ENCODE peak calls at places on chromosome 10, in four cellular contexts. Z, H, A and Q are unnamed samples.

GRCh38 chr10:110944997-110945396 is 25.6 kb downstream of the SHOC2 start:
- DNase-seq in A (no peak), H (no peak), Z (no peak), Q (no peak)

GRCh38 chr10:58475322-58476277 is 37.1 kb upstream of the BICC1 start:
- DNase-seq in H (no peak), Z (no peak), A (no peak), Q (no peak)

GRCh38 chr10:128095023-128095752 is 31.0 kb downstream of the MKI67 start:
- DNase-seq in H (no peak), Z (peak), A (no peak), Q (no peak)

GRCh38 chr10:72079356-72079755 is 9.0 kb downstream of the SPOCK2 start:
- DNase-seq in Z (peak), A (no peak), H (no peak), Q (no peak)

GRCh38 chr10:29618341-29619171 is 16.2 kb downstream of the SVIL start:
- DNase-seq in H (no peak), Z (no peak), A (peak), Q (no peak)

GRCh38 chr10:79179404-79180309 is 110.9 kb downstream of the ZMIZ1 start:
- DNase-seq in A (peak), H (no peak), Z (no peak), Q (no peak)

GRCh38 chr10:73253226-73253557 is 748 bp upstream of the MRPS16 start:
- DNase-seq in Z (no peak), A (no peak), H (peak), Q (no peak)

GRCh38 chr10:128526793-128527375 is 400.7 kb upstream of the MKI67 start:
- DNase-seq in H (no peak), Z (no peak), A (no peak), Q (no peak)

GRCh38 chr10:61898435-61898778 is 3.1 kb upstream of the ARID5B start:
- DNase-seq in Z (no peak), H (no peak), A (no peak), Q (no peak)

GRCh38 chr10:13794982-13795381 is 208.2 kb downstream of the PRPF18 start:
- DNase-seq in Z (no peak), H (no peak), A (no peak), Q (no peak)

GRCh38 chr10:114110174-114110972 is 63.6 kb downstream of the CCDC186 start:
- DNase-seq in Z (no peak), H (peak), A (no peak), Q (no peak)

GRCh38 chr10:7795605-7796004 is 7.6 kb downstream of the ATP5F1C start:
- DNase-seq in H (no peak), Z (no peak), A (no peak), Q (no peak)

GRCh38 chr10:15122477-15123030 is 25.4 kb downstream of the RPP38 start:
- DNase-seq in A (no peak), Z (no peak), H (no peak), Q (no peak)

GRCh38 chr10:128050937-128051336 is 75.3 kb downstream of the MKI67 start:
- DNase-seq in A (no peak), H (no peak), Z (no peak), Q (peak)

GRCh38 chr10:75358121-75358520 is 43.4 kb downstream of the ZNF503 start:
- DNase-seq in H (no peak), A (no peak), Z (no peak), Q (no peak)

GRCh38 chr10:23643396-23643795 is 204.5 kb downstream of the OTUD1 start:
- DNase-seq in Z (no peak), H (no peak), A (no peak), Q (peak)

DNA sequence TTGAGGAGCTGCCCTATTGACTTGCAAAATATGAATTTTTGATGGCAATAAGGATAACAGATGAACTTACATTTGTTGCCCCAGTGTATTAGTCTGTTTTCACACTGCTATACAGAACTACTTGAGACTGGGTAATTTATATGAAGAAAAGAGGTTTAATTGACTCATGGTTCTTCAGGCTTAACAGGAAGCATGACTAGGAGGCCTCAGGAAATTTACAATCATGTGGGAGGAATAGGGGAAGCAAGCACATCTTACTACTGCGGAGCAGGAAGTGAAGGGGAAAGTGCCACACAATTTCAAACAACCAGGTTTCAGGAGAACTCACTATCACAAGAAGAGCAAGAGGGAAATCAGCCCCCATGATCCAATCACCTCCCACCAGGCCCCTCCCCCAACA is 57.9 kb downstream of the ZNF22 start:
- DNase-seq in Z (no peak), A (no peak), H (no peak), Q (no peak)
- H3K27ac ChIP-seq in Z (no peak), A (no peak), H (no peak), Q (no peak)

GRCh38 chr10:51937736-51938135 is 238.3 kb upstream of the CSTF2T start:
- DNase-seq in H (no peak), A (no peak), Z (no peak), Q (no peak)
- H3K27ac ChIP-seq in H (no peak), A (peak), Z (no peak), Q (peak)

GRCh38 chr10:6383099-6383812 is 180.5 kb downstream of the PFKFB3 start:
- DNase-seq in A (no peak), Z (no peak), H (no peak), Q (no peak)
- H3K27ac ChIP-seq in A (peak), Z (no peak), H (peak), Q (peak)

GRCh38 chr10:95793401-95794045 is 37.6 kb downstream of the ENTPD1 start:
- DNase-seq in A (no peak), H (no peak), Z (no peak), Q (peak)
- H3K27ac ChIP-seq in A (peak), H (no peak), Z (no peak), Q (peak)

GRCh38 chr10:119669331-119669730 is 18.2 kb downstream of the BAG3 start:
- DNase-seq in H (no peak), Z (no peak), A (no peak), Q (no peak)
- H3K27ac ChIP-seq in H (no peak), Z (no peak), A (no peak), Q (peak)

GRCh38 chr10:71036279-71036535 is 147.8 kb upstream of the PCBD1 start:
- DNase-seq in A (no peak), Z (no peak), H (no peak), Q (no peak)

GRCh38 chr10:71038921-71039320 is 150.6 kb upstream of the PCBD1 start:
- DNase-seq in A (no peak), H (no peak), Z (no peak), Q (peak)

GRCh38 chr10:71035511-71036278 is 147.3 kb upstream of the PCBD1 start:
- DNase-seq in A (no peak), H (no peak), Z (no peak), Q (peak)

GRCh38 chr10:71038234-71038633 is 149.9 kb upstream of the PCBD1 start:
- DNase-seq in H (no peak), A (no peak), Z (no peak), Q (no peak)

DNA sequence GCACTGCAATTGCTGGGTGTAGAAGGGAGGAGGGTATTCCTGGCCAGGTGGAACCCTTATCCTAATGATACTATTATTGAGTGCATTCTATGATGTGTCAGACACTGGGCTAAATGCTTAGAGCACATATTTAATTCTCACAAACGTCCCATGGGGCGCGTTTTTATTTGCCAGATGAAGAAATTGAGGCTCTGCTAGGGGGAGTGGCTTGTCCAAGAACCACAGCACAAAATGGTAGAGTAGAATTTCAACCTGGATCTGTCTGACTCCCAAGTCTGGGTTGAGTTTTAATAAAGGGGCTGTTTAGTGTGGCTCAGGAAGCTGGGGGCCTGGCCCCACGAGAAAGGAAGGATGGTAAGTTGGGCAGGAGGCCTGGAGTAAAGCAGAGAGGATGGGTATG is 148.2 kb upstream of the PCBD1 start:
- DNase-seq in A (no peak), H (no peak), Z (no peak), Q (peak)
- H3K27ac ChIP-seq in A (no peak), H (no peak), Z (no peak), Q (no peak)

DNA sequence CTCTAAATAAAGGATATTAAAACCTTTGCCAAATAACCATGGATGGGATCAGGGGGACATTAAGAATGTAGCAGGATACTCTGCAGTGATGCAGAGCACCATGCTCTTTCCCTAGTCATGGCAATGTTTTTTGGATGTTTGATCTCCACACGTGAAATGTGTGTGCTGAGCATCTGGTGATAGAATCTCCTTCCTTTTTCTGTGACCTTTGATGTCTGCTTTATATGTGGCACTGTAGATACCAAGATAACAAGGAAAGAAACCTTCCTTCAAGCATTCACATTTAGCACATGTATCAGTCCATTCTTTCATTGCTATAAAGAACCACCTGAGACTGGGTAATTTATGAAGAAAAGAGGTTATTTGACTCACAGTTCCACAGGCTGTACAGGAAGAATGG is 87.7 kb upstream of the CYP2C9 start:
- DNase-seq in A (no peak), Z (no peak), H (no peak), Q (no peak)
- H3K27ac ChIP-seq in A (no peak), Z (no peak), H (no peak), Q (no peak)

GRCh38 chr10:119268428-119268827 is 61.1 kb downstream of the GRK5 start:
- DNase-seq in Z (no peak), A (no peak), H (no peak), Q (no peak)

GRCh38 chr10:119270893-119271361 is 63.6 kb downstream of the GRK5 start:
- DNase-seq in Z (peak), A (peak), H (peak), Q (peak)

GRCh38 chr10:119267384-119267783 is 60.0 kb downstream of the GRK5 start:
- DNase-seq in A (no peak), Z (no peak), H (no peak), Q (no peak)

GRCh38 chr10:119268871-119269506 is 61.6 kb downstream of the GRK5 start:
- DNase-seq in A (no peak), H (no peak), Z (peak), Q (no peak)

GRCh38 chr10:119269737-119270136 is 62.4 kb downstream of the GRK5 start:
- DNase-seq in Z (no peak), H (no peak), A (no peak), Q (no peak)
- H3K27ac ChIP-seq in Z (peak), H (no peak), A (peak), Q (no peak)

GRCh38 chr10:927131-927530 is 4.4 kb downstream of the LARP4B start:
- DNase-seq in A (no peak), Z (no peak), H (no peak), Q (no peak)
- H3K27ac ChIP-seq in A (no peak), Z (no peak), H (no peak), Q (no peak)

GRCh38 chr10:132444877-132445351 is 47.9 kb downstream of the PWWP2B start:
- DNase-seq in A (peak), Z (no peak), H (no peak), Q (no peak)
- H3K27ac ChIP-seq in A (no peak), Z (no peak), H (peak), Q (no peak)